ENCODE peak calls at places on chromosomes 11 and 22, in seven cellular contexts. One of them, this sample, is unnamed. For H3K27me3, the result is how much of the 10 kb centered on the place peaks cover.

GRCh38 chr11:80034801-80035200 is 594.0 kb upstream of the TENM4 start:
- DNase-seq in osteoblast: no peak
- DNase-seq in IMR-90: no peak
- DNase-seq in RWPE2: no peak
- DNase-seq in CD8-positive, alpha-beta memory T cell: no peak
- DNase-seq in left ventricle myocardium inferior: no peak
- DNase-seq in body of pancreas: no peak
- DNase-seq in this sample: no peak

GRCh38 chr11:16928052-16928451 is 86.2 kb downstream of the PLEKHA7 start:
- DNase-seq in left ventricle myocardium inferior: no peak
- DNase-seq in CD8-positive, alpha-beta memory T cell: no peak
- DNase-seq in body of pancreas: no peak
- DNase-seq in osteoblast: no peak
- DNase-seq in RWPE2: no peak
- DNase-seq in IMR-90: no peak
- DNase-seq in this sample: no peak

GRCh38 chr11:48154162-48154561 is 62.4 kb upstream of the OR4B1 start:
- DNase-seq in IMR-90: peak
- DNase-seq in body of pancreas: no peak
- DNase-seq in RWPE2: no peak
- DNase-seq in osteoblast: peak
- DNase-seq in left ventricle myocardium inferior: no peak
- DNase-seq in CD8-positive, alpha-beta memory T cell: no peak
- DNase-seq in this sample: no peak

GRCh38 chr11:69152748-69153446 is 2.8 kb upstream of the SMIM38 start:
- DNase-seq in CD8-positive, alpha-beta memory T cell: no peak
- DNase-seq in IMR-90: no peak
- DNase-seq in body of pancreas: no peak
- DNase-seq in left ventricle myocardium inferior: no peak
- DNase-seq in RWPE2: no peak
- DNase-seq in osteoblast: no peak
- DNase-seq in this sample: no peak

GRCh38 chr11:12762696-12763324 is 88.6 kb downstream of the TEAD1 start:
- DNase-seq in IMR-90: no peak
- DNase-seq in body of pancreas: no peak
- DNase-seq in CD8-positive, alpha-beta memory T cell: no peak
- DNase-seq in RWPE2: no peak
- DNase-seq in osteoblast: no peak
- DNase-seq in left ventricle myocardium inferior: no peak
- DNase-seq in this sample: no peak

GRCh38 chr11:91158297-91158696 is 935.4 kb upstream of the CHORDC1 start:
- DNase-seq in body of pancreas: no peak
- DNase-seq in CD8-positive, alpha-beta memory T cell: no peak
- DNase-seq in osteoblast: no peak
- DNase-seq in IMR-90: no peak
- DNase-seq in RWPE2: no peak
- DNase-seq in left ventricle myocardium inferior: no peak
- DNase-seq in this sample: no peak

GRCh38 chr11:30344085-30344484 is 21.2 kb downstream of the ARL14EP start:
- DNase-seq in left ventricle myocardium inferior: no peak
- DNase-seq in CD8-positive, alpha-beta memory T cell: no peak
- DNase-seq in body of pancreas: no peak
- DNase-seq in osteoblast: no peak
- DNase-seq in RWPE2: no peak
- DNase-seq in IMR-90: no peak
- DNase-seq in this sample: no peak

GRCh38 chr11:64541131-64541530 is 49.9 kb upstream of the SLC22A12 start:
- DNase-seq in osteoblast: no peak
- DNase-seq in IMR-90: no peak
- DNase-seq in RWPE2: no peak
- DNase-seq in left ventricle myocardium inferior: no peak
- DNase-seq in CD8-positive, alpha-beta memory T cell: peak
- DNase-seq in body of pancreas: no peak
- DNase-seq in this sample: no peak

GRCh38 chr11:14499178-14499559 is 442 bp downstream of the COPB1 start:
- DNase-seq in RWPE2: no peak
- DNase-seq in body of pancreas: peak
- DNase-seq in left ventricle myocardium inferior: peak
- DNase-seq in CD8-positive, alpha-beta memory T cell: no peak
- DNase-seq in osteoblast: no peak
- DNase-seq in IMR-90: peak
- DNase-seq in this sample: peak

GRCh38 chr22:46280063-46280817 is 12.4 kb downstream of the TTC38 start:
- DNase-seq in IMR-90: no peak
- DNase-seq in CD8-positive, alpha-beta memory T cell: no peak
- DNase-seq in left ventricle myocardium inferior: no peak
- DNase-seq in body of pancreas: no peak
- DNase-seq in osteoblast: peak
- DNase-seq in RWPE2: no peak
- DNase-seq in this sample: no peak

GRCh38 chr11:87428266-87428665 is 390.5 kb downstream of the TMEM135 start:
- DNase-seq in osteoblast: no peak
- DNase-seq in body of pancreas: no peak
- DNase-seq in CD8-positive, alpha-beta memory T cell: no peak
- DNase-seq in left ventricle myocardium inferior: no peak
- DNase-seq in RWPE2: no peak
- DNase-seq in IMR-90: peak
- DNase-seq in this sample: peak

GRCh38 chr11:96614101-96614500 is 224.3 kb downstream of the JRKL start:
- DNase-seq in osteoblast: no peak
- DNase-seq in left ventricle myocardium inferior: no peak
- DNase-seq in IMR-90: no peak
- DNase-seq in body of pancreas: no peak
- DNase-seq in CD8-positive, alpha-beta memory T cell: no peak
- DNase-seq in RWPE2: no peak
- DNase-seq in this sample: no peak

GRCh38 chr11:116070555-116070954 is 566.3 kb upstream of the CADM1 start:
- DNase-seq in body of pancreas: no peak
- DNase-seq in osteoblast: no peak
- DNase-seq in left ventricle myocardium inferior: no peak
- DNase-seq in IMR-90: no peak
- DNase-seq in RWPE2: no peak
- DNase-seq in CD8-positive, alpha-beta memory T cell: no peak
- DNase-seq in this sample: no peak

GRCh38 chr22:39665229-39665628 is 94.7 kb downstream of the CACNA1I start:
- DNase-seq in body of pancreas: no peak
- DNase-seq in RWPE2: no peak
- DNase-seq in osteoblast: no peak
- DNase-seq in left ventricle myocardium inferior: no peak
- DNase-seq in CD8-positive, alpha-beta memory T cell: no peak
- DNase-seq in IMR-90: no peak
- DNase-seq in this sample: peak

GRCh38 chr22:44994399-44995281 is 15.2 kb downstream of the PHF21B start:
- DNase-seq in body of pancreas: no peak
- DNase-seq in left ventricle myocardium inferior: no peak
- DNase-seq in RWPE2: no peak
- DNase-seq in IMR-90: no peak
- DNase-seq in osteoblast: peak
- DNase-seq in CD8-positive, alpha-beta memory T cell: no peak
- DNase-seq in this sample: no peak

GRCh38 chr11:102614485-102614884 is 10.6 kb downstream of the MMP20 start:
- DNase-seq in IMR-90: no peak
- DNase-seq in osteoblast: peak
- DNase-seq in RWPE2: no peak
- DNase-seq in CD8-positive, alpha-beta memory T cell: no peak
- DNase-seq in left ventricle myocardium inferior: no peak
- DNase-seq in body of pancreas: no peak
- DNase-seq in this sample: no peak

GRCh38 chr11:109527496-109527895 is 105.5 kb downstream of the C11orf87 start:
- DNase-seq in IMR-90: peak
- DNase-seq in osteoblast: no peak
- DNase-seq in CD8-positive, alpha-beta memory T cell: no peak
- DNase-seq in body of pancreas: no peak
- DNase-seq in RWPE2: no peak
- DNase-seq in left ventricle myocardium inferior: no peak
- DNase-seq in this sample: no peak

GRCh38 chr11:37504925-37505324 is 906.9 kb upstream of the RAG2 start:
- DNase-seq in RWPE2: peak
- DNase-seq in osteoblast: no peak
- DNase-seq in CD8-positive, alpha-beta memory T cell: no peak
- DNase-seq in body of pancreas: no peak
- DNase-seq in IMR-90: peak
- DNase-seq in left ventricle myocardium inferior: no peak
- DNase-seq in this sample: peak

GRCh38 chr11:17208257-17208999 is 642 bp upstream of the PIK3C2A start:
- DNase-seq in CD8-positive, alpha-beta memory T cell: peak
- DNase-seq in IMR-90: peak
- DNase-seq in RWPE2: peak
- DNase-seq in left ventricle myocardium inferior: no peak
- DNase-seq in osteoblast: no peak
- DNase-seq in body of pancreas: peak
- DNase-seq in this sample: peak

DNA sequence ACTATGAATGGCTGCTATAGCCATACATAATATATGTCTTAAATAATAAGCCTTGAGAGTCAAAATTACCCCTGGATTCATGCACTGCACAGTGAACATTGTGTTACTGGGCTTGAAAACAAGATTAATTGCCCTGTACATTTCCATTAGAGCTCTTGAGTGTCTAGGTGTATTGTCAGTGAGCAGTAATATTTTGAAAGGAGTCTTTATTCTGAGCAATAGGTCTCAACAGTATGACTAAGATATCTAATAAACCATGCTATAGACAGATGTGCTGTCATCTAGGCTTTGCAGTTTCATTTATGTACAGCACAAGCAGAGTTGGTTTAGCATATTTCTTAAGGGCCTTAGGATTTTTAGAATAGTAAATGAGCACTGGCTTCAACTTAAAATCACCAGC is 48.1 kb upstream of the LRRC55 start:
- DNase-seq in body of pancreas: no peak
- DNase-seq in left ventricle myocardium inferior: no peak
- DNase-seq in IMR-90: no peak
- DNase-seq in osteoblast: no peak
- DNase-seq in RWPE2: no peak
- DNase-seq in CD8-positive, alpha-beta memory T cell: no peak
- DNase-seq in this sample: no peak
- H3K27me3 ChIP-seq in body of pancreas: under half
- H3K27me3 ChIP-seq in left ventricle myocardium inferior: under half
- H3K27me3 ChIP-seq in IMR-90: under half
- H3K27me3 ChIP-seq in osteoblast: under half
- H3K27me3 ChIP-seq in RWPE2: under half
- H3K27me3 ChIP-seq in CD8-positive, alpha-beta memory T cell: under half
- H3K27me3 ChIP-seq in this sample: under half

DNA sequence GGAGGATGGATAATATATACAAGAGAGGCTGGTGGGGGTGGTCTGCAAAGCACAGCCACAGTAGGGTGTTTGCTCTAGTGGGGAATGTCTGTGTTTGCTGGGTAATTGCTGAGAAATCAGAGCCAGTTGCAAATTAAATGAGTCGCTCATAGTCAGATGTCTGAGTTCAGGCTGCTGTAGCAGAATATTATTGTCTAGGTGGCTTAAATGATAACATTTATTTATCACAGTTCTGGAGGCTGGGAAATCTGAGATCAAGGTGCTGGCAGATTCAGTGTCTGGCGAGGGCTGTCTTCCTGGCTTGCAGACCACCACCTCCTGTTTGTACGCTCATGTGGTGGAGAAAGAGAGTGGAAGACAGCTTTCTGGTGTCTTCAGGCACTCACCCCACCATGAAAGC is 168.0 kb downstream of the MYO18B start:
- DNase-seq in IMR-90: no peak
- DNase-seq in osteoblast: no peak
- DNase-seq in CD8-positive, alpha-beta memory T cell: no peak
- DNase-seq in RWPE2: no peak
- DNase-seq in body of pancreas: no peak
- DNase-seq in left ventricle myocardium inferior: no peak
- DNase-seq in this sample: no peak
- H3K27me3 ChIP-seq in IMR-90: under half
- H3K27me3 ChIP-seq in osteoblast: under half
- H3K27me3 ChIP-seq in CD8-positive, alpha-beta memory T cell: under half
- H3K27me3 ChIP-seq in RWPE2: under half
- H3K27me3 ChIP-seq in body of pancreas: under half
- H3K27me3 ChIP-seq in left ventricle myocardium inferior: under half
- H3K27me3 ChIP-seq in this sample: under half

DNA sequence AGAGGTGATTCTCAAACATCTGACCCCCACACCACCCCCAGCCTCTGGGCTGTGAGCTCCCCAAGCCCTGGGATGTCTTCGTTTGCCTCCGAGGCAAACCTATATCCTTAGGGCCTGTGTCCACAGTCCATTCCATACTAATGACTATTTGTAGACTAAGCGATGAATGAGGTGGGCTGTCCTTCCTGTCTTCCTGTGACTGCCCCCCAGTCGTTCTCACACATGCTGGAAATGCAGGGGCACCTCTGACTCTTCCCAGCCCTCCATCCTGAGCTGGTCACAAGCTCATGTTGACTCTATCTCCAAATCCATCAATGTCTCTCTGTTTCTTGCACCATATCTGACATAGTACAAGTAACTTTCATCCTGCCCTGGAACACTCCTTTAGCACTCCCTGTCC is 4.8 kb downstream of the ATG16L2 start:
- DNase-seq in IMR-90: peak
- DNase-seq in RWPE2: no peak
- DNase-seq in body of pancreas: no peak
- DNase-seq in left ventricle myocardium inferior: no peak
- DNase-seq in osteoblast: no peak
- DNase-seq in CD8-positive, alpha-beta memory T cell: no peak
- DNase-seq in this sample: no peak
- H3K27me3 ChIP-seq in IMR-90: under half
- H3K27me3 ChIP-seq in RWPE2: under half
- H3K27me3 ChIP-seq in body of pancreas: under half
- H3K27me3 ChIP-seq in left ventricle myocardium inferior: under half
- H3K27me3 ChIP-seq in osteoblast: under half
- H3K27me3 ChIP-seq in CD8-positive, alpha-beta memory T cell: under half
- H3K27me3 ChIP-seq in this sample: under half

GRCh38 chr11:8267831-8268529 is 4.3 kb upstream of the LMO1 start:
- DNase-seq in CD8-positive, alpha-beta memory T cell: no peak
- DNase-seq in osteoblast: peak
- DNase-seq in left ventricle myocardium inferior: no peak
- DNase-seq in body of pancreas: peak
- DNase-seq in RWPE2: peak
- DNase-seq in IMR-90: no peak
- DNase-seq in this sample: peak

GRCh38 chr11:8266246-8267241 is 2.9 kb upstream of the LMO1 start:
- DNase-seq in RWPE2: no peak
- DNase-seq in body of pancreas: peak
- DNase-seq in CD8-positive, alpha-beta memory T cell: no peak
- DNase-seq in left ventricle myocardium inferior: no peak
- DNase-seq in IMR-90: no peak
- DNase-seq in osteoblast: peak
- DNase-seq in this sample: no peak

GRCh38 chr11:8265681-8266241 is 2.1 kb upstream of the LMO1 start:
- DNase-seq in body of pancreas: no peak
- DNase-seq in IMR-90: no peak
- DNase-seq in osteoblast: peak
- DNase-seq in RWPE2: peak
- DNase-seq in left ventricle myocardium inferior: no peak
- DNase-seq in CD8-positive, alpha-beta memory T cell: no peak
- DNase-seq in this sample: no peak

GRCh38 chr11:8268530-8269461 is 5.1 kb upstream of the LMO1 start:
- DNase-seq in osteoblast: peak
- DNase-seq in CD8-positive, alpha-beta memory T cell: no peak
- DNase-seq in IMR-90: no peak
- DNase-seq in left ventricle myocardium inferior: no peak
- DNase-seq in body of pancreas: no peak
- DNase-seq in RWPE2: peak
- DNase-seq in this sample: peak

DNA sequence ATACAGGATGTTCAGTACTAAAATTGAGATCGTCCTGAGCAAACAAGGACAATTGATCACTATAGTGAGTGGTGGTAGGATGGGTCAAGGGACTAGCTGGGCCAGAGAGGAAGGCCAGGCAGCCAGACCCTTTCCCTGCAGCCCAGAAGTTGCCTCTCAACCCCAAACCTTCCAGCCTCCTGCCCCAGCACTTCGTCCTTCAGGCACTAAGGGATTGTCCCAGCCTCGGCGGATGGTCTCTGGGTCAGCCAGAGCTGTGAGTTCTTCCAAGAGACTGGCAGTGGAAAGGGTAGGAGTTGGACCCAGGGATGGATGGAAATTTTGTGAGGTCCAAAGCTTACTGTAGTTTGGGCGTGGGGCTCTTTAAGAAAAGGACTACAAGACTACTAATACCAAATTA is 3.6 kb upstream of the LMO1 start:
- DNase-seq in CD8-positive, alpha-beta memory T cell: no peak
- DNase-seq in RWPE2: peak
- DNase-seq in osteoblast: peak
- DNase-seq in left ventricle myocardium inferior: no peak
- DNase-seq in body of pancreas: no peak
- DNase-seq in IMR-90: no peak
- DNase-seq in this sample: no peak
- H3K27me3 ChIP-seq in CD8-positive, alpha-beta memory T cell: under half
- H3K27me3 ChIP-seq in RWPE2: half or more
- H3K27me3 ChIP-seq in osteoblast: half or more
- H3K27me3 ChIP-seq in left ventricle myocardium inferior: half or more
- H3K27me3 ChIP-seq in body of pancreas: under half
- H3K27me3 ChIP-seq in IMR-90: half or more
- H3K27me3 ChIP-seq in this sample: under half